ENCODE peak calls at places on chromosomes 16 and 17, in four cellular contexts. R is HepG2, Q is A549, E is HCT116. V is an unnamed sample.

GRCh38 chr16:87062569-87063442 is 254.4 kb downstream of the C16orf95 start:
- DNase-seq in E (peak; percentile 62), Q (peak; percentile 70), R (peak; percentile 49), V (peak; percentile 67)

GRCh38 chr17:58415371-58416055 is 1.8 kb downstream of the RNF43 start:
- DNase-seq in E (no peak), Q (no peak), R (peak; percentile 74), V (no peak)

GRCh38 chr17:47735536-47736011 is 2.5 kb downstream of the TBX21 start:
- DNase-seq in Q (no peak), R (no peak), E (no peak), V (no peak)

GRCh38 chr16:917591-918061 is 53.2 kb downstream of the LMF1 start:
- DNase-seq in R (no peak), Q (no peak), E (no peak), V (no peak)

GRCh38 chr16:66489385-66489784 is 60.5 kb downstream of the TK2 start:
- DNase-seq in E (no peak), R (no peak), Q (no peak), V (no peak)

GRCh38 chr17:63446218-63446980 is at the start of gene CYB561:
- DNase-seq in R (no peak), E (peak; percentile 46), Q (peak; percentile 81), V (peak; percentile 29)

GRCh38 chr16:57723170-57723569 is 12.4 kb upstream of the KATNB1 start:
- DNase-seq in E (no peak), Q (peak; percentile 63), R (peak; percentile 42), V (no peak)

GRCh38 chr16:70726869-70727494 is 41.1 kb upstream of the MTSS2 start:
- DNase-seq in Q (no peak), E (no peak), R (no peak), V (no peak)

GRCh38 chr17:64133546-64134215 is 3.7 kb upstream of the ERN1 start:
- DNase-seq in Q (peak; percentile 82), E (peak; percentile 75), R (peak; percentile 81), V (peak; percentile 70)

GRCh38 chr16:67349172-67349571 is 22.6 kb downstream of the LRRC36 start:
- DNase-seq in Q (peak; percentile 41), E (peak; percentile 48), R (peak; percentile 53), V (peak; percentile 44)

GRCh38 chr16:2143874-2144485 is 4.4 kb upstream of the RAB26 start:
- DNase-seq in R (no peak), E (no peak), Q (no peak), V (no peak)

GRCh38 chr16:48231675-48232214 is 12.4 kb upstream of the LONP2 start:
- DNase-seq in R (peak; percentile 49), Q (peak; percentile 65), E (peak; percentile 35), V (peak; percentile 49)

GRCh38 chr16:12868788-12869187 is 32.6 kb upstream of the SHISA9 start:
- DNase-seq in R (no peak), E (no peak), Q (no peak), V (no peak)

GRCh38 chr17:28925912-28926365 is 23.1 kb upstream of the DHRS13 start:
- DNase-seq in Q (no peak), R (no peak), E (no peak), V (peak; percentile 92)

GRCh38 chr17:65277576-65277975 is 140.4 kb downstream of the RGS9 start:
- DNase-seq in Q (no peak), E (no peak), R (no peak), V (peak; percentile 13)

GRCh38 chr16:80355335-80355734 is 185.5 kb upstream of the DYNLRB2 start:
- DNase-seq in R (no peak), Q (no peak), E (no peak), V (no peak)

GRCh38 chr17:67093348-67093747 is 49.0 kb downstream of the CACNG1 start:
- DNase-seq in E (no peak), R (no peak), Q (no peak), V (no peak)
- TF ChIP-seq RAD21 in E (no peak), R (no peak), Q (no peak), V (no peak)

GRCh38 chr17:32689348-32689747 is 187.6 kb downstream of the MYO1D start:
- DNase-seq in R (no peak), E (no peak), Q (no peak), V (no peak)
- TF ChIP-seq RAD21 in R (no peak), E (no peak), Q (no peak), V (no peak)

GRCh38 chr16:61435356-61435755 is 600.9 kb downstream of the CDH8 start:
- DNase-seq in E (no peak), R (no peak), Q (no peak), V (no peak)

GRCh38 chr16:61432421-61432820 is 603.8 kb downstream of the CDH8 start:
- DNase-seq in E (no peak), Q (no peak), R (no peak), V (no peak)
- TF ChIP-seq RAD21 in E (no peak), Q (no peak), R (no peak), V (no peak)

GRCh38 chr16:84247341-84247740 is 7.5 kb upstream of the KCNG4 start:
- DNase-seq in Q (no peak), E (no peak), R (no peak), V (no peak)

GRCh38 chr16:84247844-84248243 is 8.0 kb upstream of the KCNG4 start:
- DNase-seq in E (no peak), Q (no peak), R (no peak), V (peak; percentile 3)

GRCh38 chr16:84244728-84245127 is 4.9 kb upstream of the KCNG4 start:
- DNase-seq in Q (no peak), R (no peak), E (no peak), V (no peak)

GRCh38 chr16:84245933-84246678 is 6.3 kb upstream of the KCNG4 start:
- DNase-seq in E (no peak), R (no peak), Q (no peak), V (no peak)

GRCh38 chr16:84246679-84247077 is 6.9 kb upstream of the KCNG4 start:
- DNase-seq in E (no peak), R (no peak), Q (no peak), V (no peak)
- TF ChIP-seq RAD21 in E (no peak), R (no peak), Q (no peak), V (no peak)

DNA sequence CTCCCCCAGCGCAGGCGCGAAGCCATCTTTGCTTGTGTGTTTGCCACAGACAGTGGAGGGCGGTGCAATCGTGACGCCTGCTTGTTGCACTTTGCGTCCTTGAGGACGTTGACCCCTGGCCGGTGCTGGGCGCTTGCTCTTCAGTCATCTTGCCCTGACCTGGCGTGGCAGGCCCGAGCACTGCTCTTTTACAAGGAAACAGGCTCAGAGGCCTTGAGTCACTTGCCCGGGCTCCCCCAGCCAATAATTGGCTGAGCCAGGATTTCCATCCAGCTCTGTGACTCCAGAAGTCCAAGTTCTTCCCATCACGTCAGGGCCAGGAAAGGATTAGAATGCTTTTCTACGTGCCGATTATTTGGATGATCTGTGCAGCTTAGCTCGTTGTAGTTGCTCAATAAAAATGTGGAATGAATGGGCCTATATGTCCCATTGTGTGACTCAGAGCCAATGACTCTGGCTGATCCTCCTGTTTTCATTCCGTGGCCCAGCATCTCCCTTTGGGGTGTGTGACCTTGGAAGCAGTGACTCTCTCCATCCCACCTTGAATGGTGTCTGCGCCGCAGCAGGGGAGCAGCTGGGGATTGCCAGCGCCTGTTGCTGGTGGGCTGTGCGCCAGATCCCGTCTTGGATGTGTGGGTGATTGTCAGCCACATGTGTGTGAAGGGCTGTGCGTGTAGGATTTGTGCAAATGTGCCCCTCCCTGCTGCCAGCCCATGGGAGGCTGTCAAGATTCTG is 214.1 kb downstream of the SEC14L1 start:
- DNase-seq in R (peak; percentile 93), E (no peak), Q (peak; percentile 65), V (peak; percentile 98)
- TF ChIP-seq RAD21 in R (peak; percentile 44), E (no peak), Q (no peak), V (peak; percentile 19)

GRCh38 chr17:50425682-50426471 is at the start of gene ACSF2:
- DNase-seq in Q (peak; percentile 50), E (no peak), R (peak; percentile 54), V (peak; percentile 22)
- TF ChIP-seq RAD21 in Q (no peak), E (no peak), R (no peak), V (no peak)

DNA sequence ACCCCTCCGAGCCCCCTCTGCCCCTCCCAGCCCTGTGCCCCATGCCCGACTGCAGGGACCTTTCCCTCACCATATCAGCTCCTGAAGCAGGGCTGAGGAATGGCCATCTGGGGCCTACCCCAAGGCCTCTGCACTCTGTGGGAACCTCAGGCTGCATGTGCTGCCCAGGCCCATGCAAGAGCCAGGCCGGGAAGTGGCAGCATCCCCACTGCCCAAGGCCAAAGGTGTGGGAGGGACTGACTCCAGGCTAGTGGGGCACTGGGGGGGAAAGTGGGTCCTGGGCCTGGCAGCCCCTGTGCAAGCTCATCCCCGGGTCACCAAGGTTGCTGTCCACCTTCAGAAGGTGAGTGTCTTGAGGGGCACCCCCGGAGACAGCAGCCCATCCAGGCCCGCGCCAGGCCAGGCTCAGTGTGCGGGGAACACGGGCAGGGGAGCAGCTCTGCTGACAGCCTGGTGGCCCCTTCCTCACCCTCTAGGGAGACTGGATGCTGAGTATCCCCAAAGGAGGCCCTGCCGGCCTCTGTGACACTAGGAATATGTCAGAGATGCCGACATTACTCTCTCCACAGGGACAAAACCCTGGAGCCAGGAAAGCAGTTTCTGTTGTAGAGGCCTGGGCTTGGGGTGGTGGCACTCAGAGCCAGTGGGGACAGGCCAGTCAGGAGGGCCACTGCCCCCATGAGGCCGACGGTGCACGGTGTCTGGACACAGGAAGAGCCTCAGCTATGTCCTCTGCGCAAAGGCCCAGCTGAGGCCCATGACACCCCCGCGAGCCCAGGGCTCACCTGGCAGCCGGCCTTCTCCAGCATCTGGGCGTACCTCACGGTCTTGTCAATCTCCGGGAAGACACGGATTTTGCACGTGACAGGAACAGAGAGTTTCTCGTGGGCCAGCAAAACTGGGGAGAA is 3.3 kb downstream of the DUS1L start:
- DNase-seq in R (no peak), E (no peak), Q (no peak), V (no peak)
- TF ChIP-seq RAD21 in R (peak; percentile 43), E (no peak), Q (no peak), V (no peak)

GRCh38 chr17:61353211-61353610 is 46.4 kb upstream of the TBX2 start:
- DNase-seq in E (no peak), R (no peak), Q (no peak), V (no peak)
- TF ChIP-seq RAD21 in E (no peak), R (no peak), Q (no peak), V (no peak)

GRCh38 chr17:81418710-81419332 is 23.6 kb downstream of the BAHCC1 start:
- DNase-seq in R (no peak), Q (peak; percentile 84), E (no peak), V (peak; percentile 36)
- TF ChIP-seq RAD21 in R (no peak), Q (no peak), E (no peak), V (no peak)

DNA sequence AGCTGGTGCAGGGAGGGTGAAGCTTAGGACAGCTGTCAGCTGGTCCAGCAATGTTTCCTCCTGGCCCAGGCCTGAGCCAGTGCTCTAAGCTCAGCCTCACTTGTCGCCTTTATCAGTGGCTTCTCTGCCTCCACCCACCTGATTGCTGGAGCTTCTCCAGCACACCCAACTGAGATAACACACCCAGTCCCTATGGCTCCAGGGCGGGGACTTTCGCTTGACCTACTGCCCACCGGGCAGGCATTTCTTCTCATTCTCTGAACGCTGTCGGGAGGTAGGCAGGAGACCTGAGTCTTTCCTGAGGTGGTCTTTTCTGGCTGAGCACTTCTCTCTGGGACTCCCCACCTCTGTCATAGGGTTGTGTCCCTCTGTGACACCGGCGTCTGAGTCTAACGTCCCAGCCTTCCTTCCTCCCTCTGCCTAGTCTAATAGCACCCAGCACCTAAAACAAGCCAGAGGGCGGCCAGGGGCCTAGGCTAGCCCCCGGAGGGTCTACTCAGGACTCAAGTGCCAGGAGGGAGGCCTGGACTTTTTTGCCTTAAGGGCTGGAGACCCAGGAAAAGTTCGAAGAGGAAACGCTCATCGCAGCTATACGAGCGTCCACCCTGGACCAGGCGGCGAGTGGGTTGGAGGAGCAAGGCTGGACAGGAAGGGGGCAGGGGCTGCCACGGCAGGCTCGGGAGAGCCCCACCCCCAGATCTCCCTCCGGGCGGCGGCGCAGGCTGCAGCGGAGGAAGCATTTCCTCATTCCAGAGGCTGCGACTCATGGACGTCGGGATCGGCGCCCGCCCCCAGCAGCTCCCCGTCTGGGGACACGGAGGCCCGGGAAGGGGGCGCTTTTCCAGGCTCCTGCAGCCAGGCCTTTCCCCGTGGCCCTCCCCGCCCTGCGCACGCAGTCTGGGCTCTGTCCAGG is 756 bp downstream of the TAX1BP3 start:
- DNase-seq in R (peak; percentile 81), E (no peak), Q (peak; percentile 90), V (peak; percentile 91)
- TF ChIP-seq RAD21 in R (no peak), E (no peak), Q (no peak), V (no peak)

V was measured in IMR-90.